ENCODE peak calls at places on chromosomes 7 and 10, in six cellular contexts. Y is prostate gland; F is CD8-positive, alpha-beta T cell; U is heart right ventricle; O is MM.1S; E is IMR-90. G is an unnamed sample.

GRCh38 chr10:1240341-1240775 is 184.2 kb downstream of the WDR37 start:
- DNase-seq in Y (no peak), U (no peak), O (no peak), F (no peak), E (no peak), G (no peak)

GRCh38 chr10:23461557-23461956 is 22.7 kb downstream of the OTUD1 start:
- DNase-seq in E (no peak), Y (no peak), U (no peak), F (no peak), O (peak), G (no peak)

GRCh38 chr10:75396861-75397570 is 4.5 kb downstream of the ZNF503 start:
- DNase-seq in E (no peak), U (no peak), O (no peak), F (no peak), Y (peak), G (peak)

GRCh38 chr7:39372383-39372782 is 193.8 kb upstream of the YAE1 start:
- DNase-seq in Y (no peak), U (no peak), E (no peak), F (no peak), O (no peak), G (no peak)

GRCh38 chr10:124351481-124352220 is 67.1 kb downstream of the OAT start:
- DNase-seq in O (no peak), F (no peak), Y (no peak), E (no peak), U (no peak), G (no peak)

GRCh38 chr10:122098924-122099323 is 110.0 kb downstream of the TACC2 start:
- DNase-seq in Y (no peak), U (no peak), O (no peak), F (no peak), E (no peak), G (no peak)

GRCh38 chr10:33260403-33261239 is 73.8 kb downstream of the NRP1 start:
- DNase-seq in F (no peak), O (no peak), E (peak), U (no peak), Y (no peak), G (peak)

GRCh38 chr10:7567896-7568295 is 98.9 kb downstream of the ITIH5 start:
- DNase-seq in Y (no peak), E (no peak), O (no peak), F (no peak), U (no peak), G (no peak)

GRCh38 chr7:141701489-141702046 is 398 bp downstream of the DENND11 start:
- DNase-seq in F (peak), U (peak), O (peak), Y (peak), E (no peak), G (no peak)

GRCh38 chr7:157469181-157470016 is 132.6 kb downstream of the DNAJB6 start:
- DNase-seq in E (no peak), O (no peak), Y (no peak), U (no peak), F (no peak), G (no peak)

GRCh38 chr10:80199828-80200227 is 5.5 kb downstream of the ANXA11 start:
- DNase-seq in U (peak), F (no peak), O (no peak), Y (no peak), E (peak), G (peak)

GRCh38 chr10:94097656-94098055 is 103.9 kb downstream of the PLCE1 start:
- DNase-seq in O (no peak), F (no peak), E (peak), U (no peak), Y (no peak), G (no peak)

GRCh38 chr10:69224862-69225657 is 4.9 kb downstream of the HKDC1 start:
- DNase-seq in F (no peak), U (no peak), E (no peak), O (peak), Y (no peak), G (no peak)

GRCh38 chr10:62083868-62084267 is 182.4 kb downstream of the ARID5B start:
- DNase-seq in Y (peak), E (peak), F (no peak), O (no peak), U (peak), G (peak)

GRCh38 chr10:119131512-119132240 is 27.8 kb downstream of the DENND10 start:
- DNase-seq in F (no peak), E (peak), U (no peak), Y (no peak), O (peak), G (peak)

GRCh38 chr10:93080350-93081046 is 6.8 kb downstream of the CYP26A1 start:
- DNase-seq in O (peak), F (no peak), U (peak), Y (no peak), E (peak), G (peak)
- H3K4me3 ChIP-seq in O (no peak), F (no peak), U (no peak), Y (no peak), E (no peak), G (no peak)

GRCh38 chr7:129613016-129613337 is 1.5 kb downstream of the NRF1 start:
- DNase-seq in F (no peak), O (no peak), E (no peak), U (no peak), Y (no peak), G (no peak)
- TF ChIP-seq CTCF in F (no peak), O (no peak), E (no peak), U (no peak), Y (no peak), G (no peak)

GRCh38 chr7:19533266-19533665 is 175.6 kb downstream of the POLR1F start:
- DNase-seq in U (no peak), F (no peak), O (no peak), Y (no peak), E (no peak), G (no peak)
- H3K4me3 ChIP-seq in U (no peak), F (no peak), O (no peak), Y (no peak), E (no peak), G (no peak)

DNA sequence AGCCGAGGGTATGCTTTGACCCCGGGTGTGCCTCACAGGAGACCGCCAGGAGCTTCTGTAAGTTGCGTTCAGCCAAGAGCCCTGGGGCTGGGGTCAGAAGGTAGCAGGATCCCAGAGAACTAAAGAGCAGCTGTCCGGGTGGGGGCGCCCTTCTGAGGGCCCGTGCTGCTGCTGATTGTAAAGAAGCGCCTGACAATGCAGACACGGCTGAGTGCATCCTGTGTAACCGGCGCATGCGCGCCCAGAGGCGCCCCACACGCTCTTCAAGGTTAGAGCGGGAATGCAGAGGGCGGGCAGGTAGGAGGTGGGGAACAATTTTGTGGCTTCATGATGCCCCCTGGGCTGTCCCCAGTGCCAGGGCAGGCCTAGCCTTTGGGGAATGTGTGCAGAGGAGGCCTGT is 210.2 kb upstream of the CTBP2 start:
- DNase-seq in E (no peak), O (no peak), U (no peak), Y (no peak), F (no peak), G (no peak)
- TF ChIP-seq CTCF in E (no peak), O (no peak), U (no peak), Y (no peak), F (no peak), G (peak)

GRCh38 chr10:13526952-13527863 is 1.6 kb downstream of the BEND7 start:
- DNase-seq in O (no peak), U (no peak), E (peak), Y (no peak), F (no peak), G (peak)

GRCh38 chr10:13529714-13529973 is 830 bp upstream of the BEND7 start:
- DNase-seq in U (no peak), O (no peak), E (no peak), Y (no peak), F (no peak), G (no peak)

GRCh38 chr10:13527864-13528137 is 1.0 kb downstream of the BEND7 start:
- DNase-seq in Y (no peak), U (no peak), F (no peak), O (no peak), E (no peak), G (peak)

GRCh38 chr10:13528875-13529713 is at the start of gene BEND7:
- DNase-seq in Y (no peak), E (peak), O (peak), F (no peak), U (peak), G (peak)

DNA sequence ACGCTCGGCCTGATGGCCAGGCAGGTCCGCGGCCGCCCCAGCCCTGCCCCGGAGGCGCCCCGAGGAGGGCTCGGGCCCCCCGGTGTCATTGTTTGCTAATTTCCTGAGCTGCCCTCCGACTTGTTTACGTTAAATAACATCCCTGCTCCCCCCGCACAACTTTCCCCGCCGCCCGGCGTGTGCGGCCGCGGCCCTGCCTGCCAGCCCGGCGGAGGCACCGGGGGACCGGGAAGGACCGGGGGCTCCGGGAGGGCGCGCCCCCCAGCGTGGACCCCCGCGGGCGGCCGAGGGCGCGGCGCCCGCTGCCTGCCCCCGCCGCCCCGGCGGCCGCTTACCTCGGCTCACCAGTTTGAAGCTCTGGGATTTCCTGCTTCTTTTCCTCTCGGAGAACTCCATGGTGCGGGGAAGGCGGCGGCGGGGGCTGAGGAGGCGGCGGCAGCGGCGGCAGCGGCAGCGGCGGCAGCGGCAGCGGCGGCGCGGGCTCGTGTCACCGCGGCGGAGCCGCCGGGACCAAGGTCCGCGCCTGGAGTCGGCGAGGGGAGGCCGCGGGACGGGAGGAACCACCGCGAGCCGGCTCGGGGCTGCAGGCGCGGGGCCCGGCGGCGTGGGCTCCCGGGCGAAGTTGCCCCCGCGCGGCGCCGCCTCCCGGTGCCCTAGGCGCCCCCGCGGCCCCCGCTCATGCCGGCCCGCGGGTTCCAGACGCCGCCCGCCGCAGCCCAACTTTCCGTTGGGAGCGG is 508 bp downstream of the BEND7 start:
- DNase-seq in E (no peak), O (no peak), F (no peak), U (no peak), Y (peak), G (no peak)
- H3K4me3 ChIP-seq in E (peak), O (peak), F (no peak), U (peak), Y (peak), G (peak)

DNA sequence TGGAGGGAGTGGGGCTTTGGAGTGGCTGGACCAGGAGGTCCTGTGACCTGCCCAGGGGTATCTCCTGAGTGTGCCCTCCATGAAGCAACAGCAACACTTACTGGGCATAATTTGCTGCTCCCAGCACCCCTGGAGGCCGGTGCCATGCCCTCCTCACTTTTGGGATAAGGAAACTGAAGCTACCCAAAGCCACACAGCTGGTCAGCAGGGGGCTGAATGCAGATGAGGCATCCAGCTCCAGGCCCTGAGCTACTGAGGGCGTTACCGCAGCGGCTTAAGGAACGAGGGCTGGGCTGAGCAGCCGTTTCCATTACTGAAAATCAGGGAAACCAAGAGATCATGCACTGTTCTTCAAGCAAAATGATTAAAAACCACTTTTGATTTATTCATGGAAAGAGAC is 408.9 kb downstream of the GLRX3 start:
- DNase-seq in O (no peak), F (no peak), U (no peak), Y (no peak), E (no peak), G (no peak)
- TF ChIP-seq CTCF in O (no peak), F (no peak), U (no peak), Y (no peak), E (no peak), G (no peak)

G was measured in astrocyte of the spinal cord.